ENCODE peak calls at places on chromosomes 3 and 15, in ten cellular contexts. One of them, this sample, is unnamed.

GRCh38 chr3:113300596-113300995 is 89.2 kb downstream of the BOC start:
- DNase-seq in lung: no peak
- DNase-seq in mesendoderm: no peak
- DNase-seq in iPS DF 6.9: no peak
- DNase-seq in uterus: no peak
- DNase-seq in A549: no peak
- DNase-seq in hepatocyte: no peak
- DNase-seq in left ventricle myocardium inferior: no peak
- DNase-seq in mammary epithelial cell: no peak
- DNase-seq in CD8-positive, alpha-beta T cell: no peak
- DNase-seq in this sample: no peak

GRCh38 chr3:70333080-70333479 is 20.6 kb upstream of the MDFIC2 start:
- DNase-seq in A549: no peak
- DNase-seq in lung: no peak
- DNase-seq in hepatocyte: no peak
- DNase-seq in left ventricle myocardium inferior: no peak
- DNase-seq in mammary epithelial cell: no peak
- DNase-seq in mesendoderm: no peak
- DNase-seq in uterus: no peak
- DNase-seq in iPS DF 6.9: no peak
- DNase-seq in CD8-positive, alpha-beta T cell: no peak
- DNase-seq in this sample: no peak

GRCh38 chr3:155370764-155371503 is 77.5 kb upstream of the STRIT1 start:
- DNase-seq in mammary epithelial cell: no peak
- DNase-seq in iPS DF 6.9: no peak
- DNase-seq in uterus: no peak
- DNase-seq in left ventricle myocardium inferior: no peak
- DNase-seq in lung: no peak
- DNase-seq in hepatocyte: no peak
- DNase-seq in mesendoderm: no peak
- DNase-seq in CD8-positive, alpha-beta T cell: no peak
- DNase-seq in A549: no peak
- DNase-seq in this sample: no peak

GRCh38 chr3:25120666-25121065 is 307.4 kb upstream of the RARB start:
- DNase-seq in mammary epithelial cell: no peak
- DNase-seq in hepatocyte: peak; percentile 10
- DNase-seq in iPS DF 6.9: no peak
- DNase-seq in left ventricle myocardium inferior: no peak
- DNase-seq in mesendoderm: no peak
- DNase-seq in uterus: no peak
- DNase-seq in A549: peak; percentile 1
- DNase-seq in lung: no peak
- DNase-seq in CD8-positive, alpha-beta T cell: no peak
- DNase-seq in this sample: no peak

GRCh38 chr3:184874709-184875644 is 63.0 kb downstream of the VPS8 start:
- DNase-seq in lung: no peak
- DNase-seq in mammary epithelial cell: peak; percentile 4
- DNase-seq in mesendoderm: peak; percentile 50
- DNase-seq in uterus: no peak
- DNase-seq in A549: peak; percentile 14
- DNase-seq in CD8-positive, alpha-beta T cell: no peak
- DNase-seq in hepatocyte: peak; percentile 45
- DNase-seq in left ventricle myocardium inferior: no peak
- DNase-seq in iPS DF 6.9: peak; percentile 22
- DNase-seq in this sample: peak; percentile 72

GRCh38 chr15:55879181-55879580 is 114.2 kb downstream of the NEDD4 start:
- DNase-seq in lung: no peak
- DNase-seq in mammary epithelial cell: no peak
- DNase-seq in uterus: no peak
- DNase-seq in A549: no peak
- DNase-seq in hepatocyte: no peak
- DNase-seq in CD8-positive, alpha-beta T cell: no peak
- DNase-seq in mesendoderm: no peak
- DNase-seq in left ventricle myocardium inferior: no peak
- DNase-seq in iPS DF 6.9: no peak
- DNase-seq in this sample: no peak

GRCh38 chr3:151203053-151203420 is at the start of gene GPR171:
- DNase-seq in mesendoderm: no peak
- DNase-seq in mammary epithelial cell: no peak
- DNase-seq in left ventricle myocardium inferior: no peak
- DNase-seq in A549: no peak
- DNase-seq in hepatocyte: no peak
- DNase-seq in iPS DF 6.9: no peak
- DNase-seq in uterus: no peak
- DNase-seq in CD8-positive, alpha-beta T cell: peak; percentile 68
- DNase-seq in lung: no peak
- DNase-seq in this sample: no peak

GRCh38 chr15:83516935-83517334 is 69.8 kb downstream of the SH3GL3 start:
- DNase-seq in A549: no peak
- DNase-seq in left ventricle myocardium inferior: no peak
- DNase-seq in iPS DF 6.9: no peak
- DNase-seq in mammary epithelial cell: peak; percentile 14
- DNase-seq in mesendoderm: no peak
- DNase-seq in hepatocyte: no peak
- DNase-seq in lung: no peak
- DNase-seq in CD8-positive, alpha-beta T cell: no peak
- DNase-seq in uterus: no peak
- DNase-seq in this sample: no peak

GRCh38 chr15:91853968-91854943 is 748 bp downstream of the SLCO3A1 start:
- DNase-seq in left ventricle myocardium inferior: peak; percentile 64
- DNase-seq in iPS DF 6.9: no peak
- DNase-seq in uterus: peak; percentile 53
- DNase-seq in lung: peak; percentile 35
- DNase-seq in A549: peak; percentile 48
- DNase-seq in mesendoderm: peak; percentile 57
- DNase-seq in CD8-positive, alpha-beta T cell: peak; percentile 66
- DNase-seq in mammary epithelial cell: peak; percentile 47
- DNase-seq in hepatocyte: peak; percentile 49
- DNase-seq in this sample: no peak

GRCh38 chr3:43260412-43260811 is 25.9 kb upstream of the SNRK start:
- DNase-seq in left ventricle myocardium inferior: no peak
- DNase-seq in mesendoderm: no peak
- DNase-seq in A549: peak; percentile 15
- DNase-seq in CD8-positive, alpha-beta T cell: no peak
- DNase-seq in uterus: no peak
- DNase-seq in mammary epithelial cell: no peak
- DNase-seq in iPS DF 6.9: no peak
- DNase-seq in lung: no peak
- DNase-seq in hepatocyte: no peak
- DNase-seq in this sample: no peak

DNA sequence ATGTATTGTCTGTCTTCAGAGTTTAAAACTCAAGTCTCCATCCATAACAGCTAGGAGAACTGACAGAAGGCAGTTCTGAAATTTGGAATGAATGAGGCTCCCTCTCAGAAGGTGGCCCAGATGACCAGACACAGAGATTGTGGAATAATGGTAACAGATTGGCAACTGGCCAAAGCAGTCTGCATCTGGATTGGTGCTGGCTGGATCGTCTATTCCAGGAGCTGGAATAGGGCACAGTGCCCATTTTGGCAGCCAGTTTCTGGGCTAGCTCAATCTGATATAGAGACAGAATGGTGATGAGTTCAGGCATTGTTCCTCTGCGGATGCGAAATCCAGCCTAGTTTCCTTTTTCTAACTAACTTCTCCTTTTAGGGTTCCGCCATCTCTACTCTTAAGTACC is 851.7 kb downstream of the PDCD6IP start:
- DNase-seq in mammary epithelial cell: no peak
- DNase-seq in iPS DF 6.9: no peak
- DNase-seq in hepatocyte: no peak
- DNase-seq in left ventricle myocardium inferior: no peak
- DNase-seq in uterus: no peak
- DNase-seq in mesendoderm: no peak
- DNase-seq in CD8-positive, alpha-beta T cell: no peak
- DNase-seq in A549: no peak
- DNase-seq in lung: no peak
- DNase-seq in this sample: no peak
- H3K4me1 ChIP-seq in mammary epithelial cell: no peaks in the 10 kb centered on the region
- H3K4me1 ChIP-seq in iPS DF 6.9: no peaks in the 10 kb centered on the region
- H3K4me1 ChIP-seq in hepatocyte: no peaks in the 10 kb centered on the region
- H3K4me1 ChIP-seq in left ventricle myocardium inferior: no peaks in the 10 kb centered on the region
- H3K4me1 ChIP-seq in uterus: no peaks in the 10 kb centered on the region
- H3K4me1 ChIP-seq in mesendoderm: no peaks in the 10 kb centered on the region
- H3K4me1 ChIP-seq in CD8-positive, alpha-beta T cell: no peaks in the 10 kb centered on the region
- H3K4me1 ChIP-seq in A549: no peaks in the 10 kb centered on the region
- H3K4me1 ChIP-seq in lung: no peaks in the 10 kb centered on the region
- H3K4me1 ChIP-seq in this sample: no peaks in the 10 kb centered on the region

DNA sequence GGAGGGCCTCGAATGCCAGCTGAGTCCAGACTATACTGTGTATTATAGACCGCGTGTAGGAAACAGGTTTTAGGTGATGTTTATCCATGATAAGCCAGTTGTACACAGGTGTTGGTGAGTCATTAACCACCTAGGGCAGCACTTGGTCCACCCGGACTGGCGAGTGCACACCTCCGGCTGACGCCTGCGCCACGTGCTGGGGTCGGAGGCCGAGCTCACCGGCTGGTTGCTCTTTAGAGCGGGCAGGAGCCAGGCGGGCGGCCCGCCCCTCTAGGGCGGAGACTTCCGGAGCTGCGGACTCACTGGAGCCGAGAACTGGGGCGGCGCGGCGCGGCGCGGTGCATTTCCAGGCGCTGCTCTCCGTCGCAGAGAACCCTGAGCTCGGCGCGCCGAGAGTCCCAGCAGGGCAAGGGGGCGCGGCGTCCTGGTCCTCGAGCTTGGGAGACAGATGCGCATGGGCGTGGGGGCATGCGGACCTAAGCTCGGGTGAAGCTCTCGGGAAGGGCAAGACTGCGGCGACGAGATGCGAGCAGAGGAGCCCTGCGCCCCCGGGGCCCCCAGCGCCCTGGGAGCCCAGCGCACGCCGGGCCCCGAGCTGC is at the start of gene ESYT3:
- DNase-seq in A549: peak; percentile 58
- DNase-seq in left ventricle myocardium inferior: peak; percentile 64
- DNase-seq in mesendoderm: peak; percentile 84
- DNase-seq in hepatocyte: peak; percentile 88
- DNase-seq in mammary epithelial cell: peak; percentile 87
- DNase-seq in lung: peak; percentile 91
- DNase-seq in iPS DF 6.9: peak; percentile 54
- DNase-seq in uterus: peak; percentile 60
- DNase-seq in CD8-positive, alpha-beta T cell: no peak
- DNase-seq in this sample: peak; percentile 99
- H3K27ac ChIP-seq in A549: peak within 1 kb of the TSS; percentile 85
- H3K27ac ChIP-seq in left ventricle myocardium inferior: no peak within 1 kb of the TSS
- H3K27ac ChIP-seq in mesendoderm: no peak within 1 kb of the TSS
- H3K27ac ChIP-seq in hepatocyte: no peak within 1 kb of the TSS
- H3K27ac ChIP-seq in mammary epithelial cell: no peak within 1 kb of the TSS
- H3K27ac ChIP-seq in lung: peak within 1 kb of the TSS; percentile 80
- H3K27ac ChIP-seq in iPS DF 6.9: no peak within 1 kb of the TSS
- H3K27ac ChIP-seq in uterus: no peak within 1 kb of the TSS
- H3K27ac ChIP-seq in CD8-positive, alpha-beta T cell: no peak within 1 kb of the TSS
- H3K27ac ChIP-seq in this sample: no peak within 1 kb of the TSS

DNA sequence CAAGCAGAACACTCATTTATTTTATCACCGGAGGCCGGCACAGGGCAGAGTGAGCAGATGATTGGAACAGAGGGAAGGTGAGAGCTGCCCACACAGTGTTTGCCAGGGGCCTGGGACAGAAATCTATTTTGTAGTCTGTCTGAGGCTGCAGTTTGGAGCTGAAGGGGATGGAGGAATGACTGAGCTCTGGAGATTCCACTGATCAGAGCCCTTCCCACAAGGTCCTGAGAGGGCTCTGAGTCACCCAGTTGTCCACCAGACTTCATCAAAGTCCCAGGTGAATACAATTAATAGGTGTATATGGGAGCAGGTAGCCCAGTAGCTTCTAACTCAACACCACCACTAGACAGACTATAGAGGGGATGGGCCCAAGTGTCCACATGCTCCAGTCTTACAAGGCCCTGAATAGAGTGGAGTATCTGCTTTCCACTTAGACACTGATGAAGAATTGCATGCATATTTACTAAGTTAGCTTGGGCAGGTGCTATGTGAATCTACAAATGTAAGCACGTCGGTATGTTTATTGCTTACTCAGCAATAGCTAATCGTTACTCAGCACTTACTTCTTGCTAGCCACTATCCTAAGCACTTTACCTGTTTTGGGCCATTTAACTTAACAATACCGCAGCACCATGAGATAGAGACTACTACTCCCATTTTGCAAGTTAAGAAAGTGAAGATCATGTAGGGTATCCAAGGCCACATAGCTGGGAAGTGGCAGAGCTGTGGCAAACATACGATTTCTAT is 2.7 kb upstream of the STARD5 start:
- DNase-seq in lung: no peak
- DNase-seq in uterus: no peak
- DNase-seq in CD8-positive, alpha-beta T cell: no peak
- DNase-seq in A549: no peak
- DNase-seq in mesendoderm: no peak
- DNase-seq in iPS DF 6.9: no peak
- DNase-seq in left ventricle myocardium inferior: no peak
- DNase-seq in hepatocyte: no peak
- DNase-seq in mammary epithelial cell: peak; percentile 42
- DNase-seq in this sample: no peak
- H3K4me1 ChIP-seq in lung: peaks cover 3% of the 10 kb centered on the region
- H3K4me1 ChIP-seq in uterus: no peaks in the 10 kb centered on the region
- H3K4me1 ChIP-seq in CD8-positive, alpha-beta T cell: peaks cover 27% of the 10 kb centered on the region
- H3K4me1 ChIP-seq in A549: peaks cover 8% of the 10 kb centered on the region
- H3K4me1 ChIP-seq in mesendoderm: no peaks in the 10 kb centered on the region
- H3K4me1 ChIP-seq in iPS DF 6.9: peaks cover 2% of the 10 kb centered on the region
- H3K4me1 ChIP-seq in left ventricle myocardium inferior: peaks cover 21% of the 10 kb centered on the region
- H3K4me1 ChIP-seq in hepatocyte: peaks cover 13% of the 10 kb centered on the region
- H3K4me1 ChIP-seq in mammary epithelial cell: peaks cover 14% of the 10 kb centered on the region
- H3K4me1 ChIP-seq in this sample: peaks cover 7% of the 10 kb centered on the region

GRCh38 chr15:90265271-90266060 is at the start of gene NGRN:
- DNase-seq in hepatocyte: peak; percentile 84
- DNase-seq in left ventricle myocardium inferior: peak; percentile 94
- DNase-seq in lung: peak; percentile 95
- DNase-seq in uterus: peak; percentile 90
- DNase-seq in mesendoderm: peak; percentile 97
- DNase-seq in iPS DF 6.9: no peak
- DNase-seq in mammary epithelial cell: peak; percentile 90
- DNase-seq in A549: peak; percentile 96
- DNase-seq in CD8-positive, alpha-beta T cell: peak; percentile 95
- DNase-seq in this sample: peak; percentile 87

GRCh38 chr15:90266061-90266431 is 574 bp downstream of the NGRN start:
- DNase-seq in CD8-positive, alpha-beta T cell: no peak
- DNase-seq in mammary epithelial cell: no peak
- DNase-seq in uterus: peak; percentile 32
- DNase-seq in lung: no peak
- DNase-seq in left ventricle myocardium inferior: no peak
- DNase-seq in iPS DF 6.9: no peak
- DNase-seq in mesendoderm: peak; percentile 82
- DNase-seq in A549: peak; percentile 68
- DNase-seq in hepatocyte: no peak
- DNase-seq in this sample: peak; percentile 53

GRCh38 chr15:90270502-90271150 is 5.2 kb downstream of the NGRN start:
- DNase-seq in iPS DF 6.9: no peak
- DNase-seq in lung: no peak
- DNase-seq in uterus: no peak
- DNase-seq in left ventricle myocardium inferior: no peak
- DNase-seq in mammary epithelial cell: no peak
- DNase-seq in mesendoderm: no peak
- DNase-seq in A549: no peak
- DNase-seq in CD8-positive, alpha-beta T cell: no peak
- DNase-seq in hepatocyte: no peak
- DNase-seq in this sample: no peak

GRCh38 chr15:90266485-90266884 is 1.0 kb downstream of the NGRN start:
- DNase-seq in mesendoderm: no peak
- DNase-seq in hepatocyte: no peak
- DNase-seq in iPS DF 6.9: no peak
- DNase-seq in CD8-positive, alpha-beta T cell: no peak
- DNase-seq in A549: no peak
- DNase-seq in mammary epithelial cell: peak; percentile 19
- DNase-seq in lung: no peak
- DNase-seq in left ventricle myocardium inferior: no peak
- DNase-seq in uterus: no peak
- DNase-seq in this sample: no peak

GRCh38 chr15:90268415-90268814 is 2.9 kb downstream of the NGRN start:
- DNase-seq in left ventricle myocardium inferior: no peak
- DNase-seq in CD8-positive, alpha-beta T cell: no peak
- DNase-seq in mammary epithelial cell: no peak
- DNase-seq in uterus: no peak
- DNase-seq in iPS DF 6.9: no peak
- DNase-seq in hepatocyte: no peak
- DNase-seq in A549: no peak
- DNase-seq in lung: no peak
- DNase-seq in mesendoderm: peak; percentile 40
- DNase-seq in this sample: no peak
- H3K27ac ChIP-seq in left ventricle myocardium inferior: no peak overlapping the region
- H3K27ac ChIP-seq in CD8-positive, alpha-beta T cell: no peak overlapping the region
- H3K27ac ChIP-seq in mammary epithelial cell: no peak overlapping the region
- H3K27ac ChIP-seq in uterus: no peak overlapping the region
- H3K27ac ChIP-seq in iPS DF 6.9: no peak overlapping the region
- H3K27ac ChIP-seq in hepatocyte: peak overlapping the region; percentile 11
- H3K27ac ChIP-seq in A549: no peak overlapping the region
- H3K27ac ChIP-seq in lung: no peak overlapping the region
- H3K27ac ChIP-seq in mesendoderm: no peak overlapping the region
- H3K27ac ChIP-seq in this sample: no peak overlapping the region